ENCODE peak calls at places on chromosomes 5 and 9, in ten cellular contexts. B is SJSA1, R is epithelial cell of esophagus, D is GM06990, Q is IMR-90, F is Caco-2, N is suprapubic skin, W is adrenal gland, L is Peyer's patch, J is pancreas. U is an unnamed sample.

GRCh38 chr9:2337131-2337530 is 284.5 kb upstream of the VLDLR start:
- DNase-seq in Q (no peak), B (no peak), D (no peak), L (no peak), R (no peak), J (no peak), W (no peak), F (no peak), N (no peak), U (no peak)

GRCh38 chr9:130406278-130406895 is 38.4 kb upstream of the ASS1 start:
- DNase-seq in R (no peak), N (no peak), J (no peak), W (no peak), D (no peak), F (no peak), L (no peak), B (no peak), Q (no peak), U (no peak)

GRCh38 chr9:97980918-97981827 is 2.0 kb upstream of the ANP32B start:
- DNase-seq in F (no peak), W (no peak), Q (no peak), R (peak), D (no peak), J (no peak), L (no peak), N (peak), B (no peak), U (no peak)

GRCh38 chr9:82456621-82457020 is 468.0 kb downstream of the SPATA31D1 start:
- DNase-seq in B (no peak), J (no peak), Q (peak), D (no peak), N (no peak), R (peak), L (no peak), F (no peak), W (no peak), U (peak)

GRCh38 chr5:125181955-125182354 is 435.5 kb upstream of the ZNF608 start:
- DNase-seq in W (no peak), R (no peak), D (no peak), F (no peak), J (no peak), N (no peak), B (no peak), L (no peak), Q (no peak), U (no peak)

GRCh38 chr5:42612997-42613396 is 143.6 kb upstream of the CCDC152 start:
- DNase-seq in R (peak), N (no peak), Q (peak), J (no peak), B (no peak), L (no peak), W (no peak), F (no peak), D (no peak), U (no peak)

GRCh38 chr5:33088176-33088575 is 352.6 kb upstream of the TARS1 start:
- DNase-seq in W (no peak), R (peak), F (no peak), Q (no peak), N (no peak), J (no peak), L (no peak), D (no peak), B (peak), U (no peak)

GRCh38 chr9:21616082-21616778 is 134.1 kb upstream of the IFNE start:
- DNase-seq in F (no peak), N (no peak), B (peak), R (peak), J (no peak), Q (peak), D (no peak), L (peak), W (no peak), U (no peak)

GRCh38 chr5:78523314-78524193 is 125.0 kb downstream of the LHFPL2 start:
- DNase-seq in L (peak), B (no peak), Q (no peak), J (no peak), D (no peak), N (no peak), W (peak), R (no peak), F (no peak), U (no peak)

GRCh38 chr9:9615086-9615485 is 997.7 kb downstream of the PTPRD start:
- DNase-seq in F (no peak), R (no peak), L (no peak), W (no peak), D (no peak), Q (no peak), B (no peak), N (no peak), J (no peak), U (peak)

GRCh38 chr9:136856078-136856474 is 3.9 kb downstream of the MAMDC4 start:
- DNase-seq in R (no peak), D (peak), W (no peak), Q (no peak), B (no peak), L (no peak), N (peak), J (peak), F (peak), U (no peak)

GRCh38 chr5:115557667-115558387 is 13.3 kb upstream of the FEM1C start:
- DNase-seq in N (no peak), F (no peak), B (peak), W (no peak), Q (no peak), D (no peak), J (peak), R (peak), L (no peak), U (no peak)

GRCh38 chr9:14532716-14533115 is 160.5 kb downstream of the ZDHHC21 start:
- DNase-seq in F (no peak), Q (no peak), J (no peak), R (peak), B (no peak), L (no peak), W (no peak), D (no peak), N (no peak), U (no peak)

GRCh38 chr5:38636626-38637025 is 80.2 kb upstream of the LIFR start:
- DNase-seq in R (peak), N (no peak), L (no peak), B (no peak), W (no peak), F (peak), J (peak), Q (no peak), D (no peak), U (no peak)

GRCh38 chr9:132006657-132007370 is 72.9 kb downstream of the MED27 start:
- DNase-seq in F (no peak), B (no peak), W (no peak), J (no peak), L (no peak), R (peak), Q (peak), D (peak), N (no peak), U (peak)

GRCh38 chr9:121508415-121508814 is 8.8 kb upstream of the GGTA1 start:
- DNase-seq in D (no peak), B (no peak), J (no peak), Q (no peak), F (no peak), L (no peak), N (no peak), R (peak), W (no peak), U (no peak)

GRCh38 chr5:167049771-167050567 is 1241.5 kb upstream of the WWC1 start:
- DNase-seq in Q (no peak), R (no peak), W (no peak), L (no peak), J (no peak), N (no peak), B (no peak), D (no peak), F (no peak), U (no peak)

GRCh38 chr5:10655686-10656075 is 91.8 kb downstream of the ANKRD33B start:
- DNase-seq in W (no peak), B (no peak), F (no peak), J (no peak), R (no peak), D (no peak), N (no peak), L (no peak), Q (no peak), U (no peak)

GRCh38 chr5:179780343-179780742 is 13.4 kb upstream of the LTC4S start:
- DNase-seq in Q (no peak), W (no peak), L (no peak), B (no peak), D (no peak), R (no peak), N (no peak), J (no peak), F (no peak), U (no peak)

GRCh38 chr5:134575316-134575715 is 49.8 kb downstream of the JADE2 start:
- DNase-seq in B (no peak), F (no peak), R (no peak), D (no peak), N (no peak), L (no peak), J (no peak), W (no peak), Q (no peak), U (no peak)

GRCh38 chr5:157651623-157652376 is 438 bp downstream of the SOX30 start:
- DNase-seq in R (peak), B (no peak), W (peak), N (no peak), L (peak), F (peak), J (peak), D (peak), Q (no peak), U (peak)

GRCh38 chr5:72101828-72102227 is 5.4 kb upstream of the MAP1B start:
- DNase-seq in B (peak), L (no peak), F (no peak), R (peak), D (no peak), W (no peak), Q (peak), J (no peak), N (no peak), U (no peak)

GRCh38 chr5:40746703-40747102 is 9.1 kb downstream of the TTC33 start:
- DNase-seq in W (no peak), J (no peak), R (no peak), F (no peak), Q (peak), B (no peak), L (no peak), D (no peak), N (no peak), U (no peak)

GRCh38 chr5:142063878-142064331 is 44.7 kb upstream of the NDFIP1 start:
- DNase-seq in R (no peak), N (peak), F (no peak), J (peak), L (peak), B (peak), W (peak), D (no peak), Q (peak), U (no peak)

GRCh38 chr5:78050888-78051287 is 243.6 kb downstream of the AP3B1 start:
- DNase-seq in N (no peak), F (no peak), D (no peak), W (no peak), L (no peak), R (no peak), B (peak), J (no peak), Q (peak), U (no peak)

GRCh38 chr5:80609692-80610091 is 39.6 kb upstream of the ANKRD34B start:
- DNase-seq in F (no peak), J (no peak), Q (no peak), L (no peak), B (no peak), D (no peak), R (no peak), W (no peak), N (no peak), U (no peak)

GRCh38 chr5:55959208-55959607 is 35.6 kb downstream of the IL6ST start:
- DNase-seq in Q (no peak), R (no peak), N (no peak), L (no peak), J (no peak), D (no peak), W (no peak), B (no peak), F (no peak), U (peak)

GRCh38 chr9:14203366-14204056 is 110.4 kb downstream of the NFIB start:
- DNase-seq in N (no peak), B (no peak), D (no peak), W (peak), L (peak), J (peak), F (no peak), R (no peak), Q (no peak), U (no peak)

GRCh38 chr9:108809269-108809668 is 46.5 kb downstream of the ACTL7B start:
- DNase-seq in Q (no peak), J (no peak), L (no peak), W (no peak), B (no peak), R (no peak), D (no peak), N (no peak), F (no peak), U (no peak)

GRCh38 chr5:51816427-51816826 is 433.2 kb downstream of the ISL1 start:
- DNase-seq in Q (no peak), J (no peak), N (no peak), R (peak), F (no peak), B (no peak), W (no peak), L (no peak), D (no peak), U (no peak)

GRCh38 chr9:4831944-4832343 is 39.2 kb downstream of the RCL1 start:
- DNase-seq in D (no peak), N (no peak), R (no peak), B (no peak), Q (no peak), L (no peak), F (no peak), W (no peak), J (no peak), U (no peak)

GRCh38 chr9:757246-757881 is 84.1 kb upstream of the DMRT1 start:
- DNase-seq in B (peak), D (no peak), N (no peak), W (peak), F (peak), R (peak), L (no peak), Q (peak), J (no peak), U (peak)

GRCh38 chr5:131277875-131278795 is 14.3 kb downstream of the CDC42SE2 start:
- DNase-seq in N (no peak), L (no peak), J (no peak), R (peak), D (no peak), Q (peak), W (no peak), B (no peak), F (no peak), U (peak)

GRCh38 chr9:99105152-99106043 is 485 bp downstream of the TGFBR1 start:
- DNase-seq in N (peak), L (peak), F (peak), D (peak), J (peak), B (peak), R (peak), W (peak), Q (peak), U (peak)

GRCh38 chr5:76728965-76729364 is 13.0 kb downstream of the F2R start:
- DNase-seq in Q (no peak), B (no peak), D (no peak), N (no peak), F (no peak), L (no peak), W (no peak), R (no peak), J (no peak), U (no peak)

GRCh38 chr9:134459164-134459563 is 132.9 kb downstream of the RXRA start:
- DNase-seq in Q (no peak), L (no peak), F (no peak), D (no peak), N (no peak), J (no peak), B (no peak), W (no peak), R (no peak), U (no peak)

GRCh38 chr5:73529081-73529480 is 30.8 kb downstream of the BTF3 start:
- DNase-seq in L (no peak), N (no peak), R (no peak), W (no peak), J (no peak), B (no peak), F (no peak), D (no peak), Q (no peak), U (no peak)
- H3K4me3 ChIP-seq in L (no peak), N (no peak), R (no peak), W (no peak), J (no peak), B (no peak), F (no peak), D (no peak), Q (no peak), U (no peak)

DNA sequence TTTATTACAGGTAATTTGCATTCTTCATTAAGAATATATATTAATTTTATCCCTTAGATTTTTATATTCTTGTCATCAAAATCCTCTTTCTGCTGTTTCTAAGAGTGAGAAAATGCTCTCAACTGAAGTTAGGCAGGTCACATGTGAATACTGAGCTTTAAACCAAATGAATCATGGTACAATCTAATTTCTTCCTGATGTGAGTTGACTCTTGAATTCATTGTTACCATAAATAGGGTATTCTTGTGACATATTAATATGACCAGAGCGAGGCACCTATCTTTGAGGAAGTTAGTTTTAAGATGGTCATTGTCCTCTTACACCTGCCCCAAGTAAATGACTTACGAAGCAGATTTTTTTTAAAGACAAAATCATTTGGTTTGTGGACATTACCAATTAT is 17.4 kb downstream of the C9orf85 start:
- DNase-seq in L (no peak), R (peak), D (no peak), B (no peak), Q (no peak), W (no peak), N (no peak), J (no peak), F (no peak), U (no peak)
- H3K4me3 ChIP-seq in L (no peak), R (no peak), D (no peak), B (no peak), Q (no peak), W (no peak), N (no peak), J (no peak), F (no peak), U (no peak)

GRCh38 chr5:170632266-170632984 is 128.6 kb downstream of the KCNIP1 start:
- DNase-seq in N (no peak), J (no peak), R (no peak), F (peak), D (no peak), W (peak), Q (no peak), B (no peak), L (peak), U (no peak)
- H3K4me3 ChIP-seq in N (no peak), J (no peak), R (no peak), F (no peak), D (no peak), W (no peak), Q (no peak), B (no peak), L (no peak), U (no peak)

DNA sequence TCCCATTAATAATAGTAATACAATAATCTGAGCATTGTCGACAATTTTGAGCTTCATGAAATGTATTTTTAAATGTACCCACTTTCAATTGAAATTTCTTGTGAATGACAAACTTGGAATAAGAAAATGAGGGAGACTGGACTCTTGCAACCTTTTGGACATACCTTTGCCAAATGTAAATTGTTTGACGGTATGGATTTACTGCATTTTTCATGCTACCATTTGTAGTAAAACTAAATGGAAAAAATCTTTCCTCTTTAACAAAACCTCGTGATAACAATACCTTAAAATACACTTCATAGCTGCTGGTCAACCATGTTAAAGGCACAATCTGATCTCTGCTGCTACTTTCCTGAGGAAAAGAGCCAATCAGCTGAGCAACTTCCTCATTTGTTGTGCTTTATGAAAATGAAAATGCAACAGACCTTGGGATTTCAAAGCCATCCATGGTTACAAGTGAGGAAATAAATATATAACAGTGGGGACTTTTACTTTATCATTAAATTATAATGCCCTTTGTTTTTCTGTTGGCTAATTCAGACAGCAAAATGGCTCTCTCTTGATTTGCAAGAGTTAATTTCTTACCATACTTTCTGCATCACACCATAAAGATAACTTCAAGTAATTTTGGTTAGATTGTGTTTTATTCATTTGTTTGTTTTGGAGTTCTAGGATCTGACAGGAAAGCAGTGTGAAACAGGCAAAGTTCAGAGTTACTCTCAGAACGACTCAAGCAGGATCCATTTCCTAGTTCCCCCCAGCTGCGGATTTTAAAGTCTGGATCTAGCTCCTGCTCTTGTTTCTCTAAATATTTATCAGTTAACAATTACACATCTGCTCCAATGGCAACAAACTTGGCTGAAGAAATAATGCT is 1.1 kb downstream of the ALDH1A1 start:
- DNase-seq in D (no peak), F (no peak), Q (no peak), R (no peak), W (no peak), N (no peak), J (no peak), B (no peak), L (no peak), U (no peak)
- H3K4me3 ChIP-seq in D (no peak), F (peak), Q (no peak), R (no peak), W (peak), N (peak), J (peak), B (no peak), L (peak), U (no peak)

GRCh38 chr5:119353686-119354366 is 2.0 kb upstream of the TNFAIP8 start:
- DNase-seq in R (no peak), B (no peak), D (peak), N (no peak), J (no peak), L (peak), Q (no peak), W (no peak), F (no peak), U (peak)
- H3K4me3 ChIP-seq in R (no peak), B (no peak), D (peak), N (no peak), J (no peak), L (no peak), Q (no peak), W (no peak), F (no peak), U (peak)

GRCh38 chr5:171617787-171618690 is 167.6 kb upstream of the SMIM23 start:
- DNase-seq in B (no peak), Q (no peak), L (no peak), F (no peak), W (no peak), J (no peak), D (no peak), R (no peak), N (no peak), U (no peak)
- H3K4me3 ChIP-seq in B (no peak), Q (no peak), L (no peak), F (no peak), W (no peak), J (no peak), D (no peak), R (no peak), N (no peak), U (no peak)

GRCh38 chr5:60541980-60542379 is 158.0 kb downstream of the DEPDC1B start:
- DNase-seq in D (no peak), F (no peak), R (no peak), Q (peak), L (no peak), W (peak), N (no peak), J (no peak), B (no peak), U (peak)
- H3K4me3 ChIP-seq in D (no peak), F (no peak), R (no peak), Q (no peak), L (no peak), W (no peak), N (no peak), J (no peak), B (no peak), U (no peak)

U was measured in GM12865.